ENCODE peak calls at places on chromosomes 13 and 19, in ten cellular contexts. T, E, Z, B, J, W, N, C, O and Y are unnamed samples. For H3K4me1, the result is how much of the 10 kb centered on the place peaks cover.

GRCh38 chr19:18150776-18151624 is 2.0 kb upstream of the PIK3R2 start:
- DNase-seq in T (no peak), E (no peak), Z (no peak), B (no peak), J (no peak), W (no peak), N (no peak), C (no peak), O (no peak), Y (peak)

GRCh38 chr19:2341247-2341705 is 12.8 kb downstream of the SPPL2B start:
- DNase-seq in T (no peak), E (no peak), Z (no peak), B (no peak), J (peak), W (no peak), N (no peak), C (no peak), O (no peak), Y (no peak)

GRCh38 chr13:87671031-87671823 is at the start of gene SLITRK5:
- DNase-seq in T (peak), E (peak), Z (peak), B (peak), J (peak), W (peak), N (no peak), C (peak), O (no peak), Y (peak)

GRCh38 chr13:30679483-30680330 is 55.6 kb upstream of the ALOX5AP start:
- DNase-seq in T (no peak), E (peak), Z (no peak), B (peak), J (no peak), W (no peak), N (peak), C (peak), O (no peak), Y (no peak)

GRCh38 chr13:70795484-70795883 is 687.2 kb upstream of the KLHL1 start:
- DNase-seq in T (no peak), E (no peak), Z (no peak), B (no peak), J (no peak), W (no peak), N (no peak), C (no peak), O (no peak), Y (no peak)

GRCh38 chr19:33194884-33195710 is 967 bp downstream of the LRP3 start:
- DNase-seq in T (no peak), E (peak), Z (peak), B (peak), J (no peak), W (no peak), N (no peak), C (peak), O (no peak), Y (peak)

GRCh38 chr13:35917942-35918645 is 213.1 kb downstream of the DCLK1 start:
- DNase-seq in T (no peak), E (no peak), Z (no peak), B (peak), J (no peak), W (no peak), N (no peak), C (peak), O (no peak), Y (no peak)

GRCh38 chr19:17184381-17184841 is 30.7 kb upstream of the USE1 start:
- DNase-seq in T (no peak), E (no peak), Z (no peak), B (no peak), J (no peak), W (peak), N (no peak), C (peak), O (no peak), Y (no peak)

GRCh38 chr13:111434578-111435159 is 114.2 kb downstream of the TEX29 start:
- DNase-seq in T (no peak), E (no peak), Z (no peak), B (no peak), J (no peak), W (no peak), N (no peak), C (no peak), O (no peak), Y (no peak)

GRCh38 chr13:75635621-75636338 is at the start of gene LMO7:
- DNase-seq in T (no peak), E (peak), Z (peak), B (peak), J (peak), W (peak), N (peak), C (peak), O (peak), Y (peak)

GRCh38 chr19:33677745-33678426 is 56.1 kb downstream of the CHST8 start:
- DNase-seq in T (no peak), E (no peak), Z (no peak), B (no peak), J (no peak), W (no peak), N (no peak), C (no peak), O (no peak), Y (no peak)

GRCh38 chr13:46168341-46168740 is 13.6 kb downstream of the LCP1 start:
- DNase-seq in T (peak), E (no peak), Z (no peak), B (no peak), J (no peak), W (peak), N (peak), C (no peak), O (peak), Y (peak)

GRCh38 chr13:23673354-23673753 is 103.1 kb downstream of the TNFRSF19 start:
- DNase-seq in T (peak), E (no peak), Z (peak), B (peak), J (no peak), W (no peak), N (no peak), C (peak), O (peak), Y (no peak)

GRCh38 chr19:2176336-2176994 is 12.7 kb downstream of the DOT1L start:
- DNase-seq in T (peak), E (no peak), Z (no peak), B (peak), J (no peak), W (no peak), N (no peak), C (no peak), O (no peak), Y (no peak)

GRCh38 chr13:81929988-81930387 is 1589.1 kb upstream of the SPRY2 start:
- DNase-seq in T (no peak), E (no peak), Z (no peak), B (peak), J (no peak), W (no peak), N (no peak), C (no peak), O (no peak), Y (no peak)

GRCh38 chr19:30671622-30672051 is 299.5 kb downstream of the ZNF536 start:
- DNase-seq in T (no peak), E (no peak), Z (peak), B (no peak), J (no peak), W (no peak), N (no peak), C (no peak), O (no peak), Y (peak)

GRCh38 chr19:44891016-44891882 is at the start of gene TOMM40:
- DNase-seq in T (no peak), E (peak), Z (no peak), B (peak), J (no peak), W (peak), N (peak), C (peak), O (peak), Y (peak)

GRCh38 chr19:13094771-13095392 is 7.8 kb downstream of the LYL1 start:
- DNase-seq in T (no peak), E (no peak), Z (no peak), B (no peak), J (peak), W (peak), N (no peak), C (no peak), O (no peak), Y (peak)

GRCh38 chr19:23991170-23991569 is 76.5 kb downstream of the ZNF726 start:
- DNase-seq in T (no peak), E (no peak), Z (peak), B (peak), J (no peak), W (no peak), N (no peak), C (no peak), O (no peak), Y (no peak)

GRCh38 chr13:72101768-72102400 is 234.9 kb upstream of the DACH1 start:
- DNase-seq in T (no peak), E (no peak), Z (no peak), B (no peak), J (no peak), W (no peak), N (no peak), C (no peak), O (no peak), Y (no peak)

GRCh38 chr13:55410398-55411330 is 1730.1 kb upstream of the PRR20A start:
- DNase-seq in T (no peak), E (no peak), Z (no peak), B (no peak), J (no peak), W (no peak), N (no peak), C (no peak), O (no peak), Y (no peak)

GRCh38 chr19:2986951-2987491 is 9.7 kb downstream of the TLE6 start:
- DNase-seq in T (no peak), E (no peak), Z (no peak), B (no peak), J (no peak), W (no peak), N (no peak), C (no peak), O (no peak), Y (peak)

GRCh38 chr13:111298214-111298975 is 22.0 kb upstream of the TEX29 start:
- DNase-seq in T (no peak), E (no peak), Z (no peak), B (no peak), J (no peak), W (no peak), N (no peak), C (no peak), O (no peak), Y (no peak)

GRCh38 chr13:41505209-41505835 is 48.0 kb downstream of the RGCC start:
- DNase-seq in T (no peak), E (no peak), Z (no peak), B (peak), J (no peak), W (no peak), N (no peak), C (peak), O (no peak), Y (no peak)

GRCh38 chr19:58563034-58563573 is 4.7 kb upstream of the UBE2M start:
- DNase-seq in T (peak), E (no peak), Z (no peak), B (no peak), J (no peak), W (peak), N (no peak), C (no peak), O (no peak), Y (peak)

GRCh38 chr13:77325371-77325941 is 1.4 kb downstream of the MYCBP2 start:
- DNase-seq in T (no peak), E (no peak), Z (no peak), B (peak), J (no peak), W (no peak), N (no peak), C (no peak), O (no peak), Y (no peak)

GRCh38 chr13:76014618-76015315 is 378.6 kb downstream of the LMO7 start:
- DNase-seq in T (no peak), E (no peak), Z (peak), B (peak), J (no peak), W (no peak), N (no peak), C (peak), O (no peak), Y (no peak)

GRCh38 chr13:98054301-98054700 is 88.6 kb upstream of the FARP1 start:
- DNase-seq in T (no peak), E (no peak), Z (no peak), B (no peak), J (no peak), W (no peak), N (no peak), C (no peak), O (no peak), Y (no peak)

GRCh38 chr13:98055623-98056022 is 87.3 kb upstream of the FARP1 start:
- DNase-seq in T (no peak), E (no peak), Z (no peak), B (no peak), J (no peak), W (no peak), N (no peak), C (no peak), O (no peak), Y (no peak)

GRCh38 chr13:98060282-98060681 is 82.6 kb upstream of the FARP1 start:
- DNase-seq in T (no peak), E (no peak), Z (no peak), B (peak), J (no peak), W (no peak), N (no peak), C (no peak), O (no peak), Y (no peak)

GRCh38 chr13:98056839-98057410 is 86.0 kb upstream of the FARP1 start:
- DNase-seq in T (no peak), E (no peak), Z (no peak), B (no peak), J (no peak), W (no peak), N (no peak), C (no peak), O (no peak), Y (no peak)

GRCh38 chr13:98059276-98059675 is 83.6 kb upstream of the FARP1 start:
- DNase-seq in T (no peak), E (no peak), Z (no peak), B (no peak), J (no peak), W (no peak), N (no peak), C (no peak), O (no peak), Y (no peak)
- H3K4me1 ChIP-seq in T (under half), E (under half), Z (under half), B (under half), J (under half), W (under half), N (under half), C (under half), O (under half), Y (under half)

DNA sequence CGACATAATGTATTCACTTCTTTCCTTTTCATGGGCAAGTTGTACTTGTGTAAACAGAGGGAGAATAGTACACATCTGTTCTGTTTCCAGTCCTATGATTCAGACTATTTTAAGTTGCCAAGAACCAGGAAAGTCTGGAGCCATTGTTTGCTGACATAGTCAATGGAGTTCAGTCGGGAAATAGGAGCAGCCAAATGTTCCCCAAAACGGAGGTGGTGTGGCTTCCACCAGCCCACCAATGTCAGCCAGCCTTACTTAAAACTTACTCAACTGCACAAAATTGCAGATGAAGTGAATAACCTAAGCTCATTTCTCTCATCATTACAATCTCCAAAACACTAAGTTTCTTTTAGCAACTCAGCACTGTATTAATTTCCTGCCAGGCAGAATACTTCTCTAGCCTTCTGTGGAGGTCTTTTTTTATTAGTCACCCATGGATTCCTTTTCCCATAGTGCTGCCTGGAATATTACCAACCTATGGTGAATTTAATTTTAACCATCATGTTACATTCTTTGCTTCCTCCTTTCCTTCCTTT is 22.3 kb upstream of the CSNK1A1L start:
- DNase-seq in T (no peak), E (no peak), Z (peak), B (peak), J (no peak), W (no peak), N (no peak), C (peak), O (no peak), Y (peak)
- H3K27ac ChIP-seq in T (no peak), E (no peak), Z (peak), B (peak), J (no peak), W (no peak), N (no peak), C (peak), O (no peak), Y (peak)

GRCh38 chr13:43306364-43306763 is 283.0 kb downstream of the DNAJC15 start:
- DNase-seq in T (no peak), E (no peak), Z (no peak), B (no peak), J (no peak), W (no peak), N (no peak), C (no peak), O (no peak), Y (no peak)
- H3K4me1 ChIP-seq in T (under half), E (under half), Z (under half), B (under half), J (under half), W (under half), N (under half), C (under half), O (under half), Y (under half)

DNA sequence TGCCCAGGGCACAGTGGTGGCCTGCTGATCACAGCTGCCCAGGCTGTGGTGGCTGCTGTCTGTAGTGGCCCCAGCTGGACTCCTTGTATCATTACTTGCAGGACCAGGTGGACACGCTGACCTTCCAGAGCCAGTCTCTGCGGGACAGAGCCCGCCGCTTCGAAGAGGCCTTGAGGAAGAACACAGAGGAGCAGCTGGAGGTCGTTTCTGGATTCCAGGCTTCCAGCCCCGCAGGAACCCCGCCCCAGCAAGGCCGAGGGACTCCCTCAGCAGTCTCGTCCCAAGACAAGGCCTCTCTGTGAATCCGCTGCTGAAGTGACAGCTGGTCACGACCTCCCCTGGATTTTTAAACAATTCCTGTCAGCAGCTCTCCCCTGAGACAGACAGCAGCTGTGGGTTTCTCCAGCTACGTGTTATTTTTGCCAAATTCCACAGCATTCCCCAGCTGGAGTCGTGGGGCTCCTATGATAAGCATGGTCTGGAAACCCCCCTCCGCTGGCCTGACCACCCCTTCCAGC is 98.3 kb downstream of the SLC7A1 start:
- DNase-seq in T (no peak), E (no peak), Z (peak), B (peak), J (no peak), W (no peak), N (no peak), C (peak), O (no peak), Y (peak)
- H3K27ac ChIP-seq in T (no peak), E (no peak), Z (no peak), B (no peak), J (no peak), W (peak), N (no peak), C (peak), O (peak), Y (peak)

GRCh38 chr19:38676878-38677646 is 29.6 kb downstream of the ACTN4 start:
- DNase-seq in T (no peak), E (no peak), Z (no peak), B (no peak), J (no peak), W (no peak), N (no peak), C (no peak), O (no peak), Y (peak)

GRCh38 chr19:38676023-38676877 is 28.8 kb downstream of the ACTN4 start:
- DNase-seq in T (no peak), E (no peak), Z (peak), B (peak), J (peak), W (no peak), N (no peak), C (peak), O (no peak), Y (no peak)

GRCh38 chr19:38675611-38676010 is 28.2 kb downstream of the ACTN4 start:
- DNase-seq in T (peak), E (no peak), Z (no peak), B (no peak), J (peak), W (peak), N (no peak), C (no peak), O (no peak), Y (no peak)

GRCh38 chr19:38673030-38673429 is 25.6 kb downstream of the ACTN4 start:
- DNase-seq in T (no peak), E (no peak), Z (no peak), B (no peak), J (no peak), W (no peak), N (no peak), C (no peak), O (no peak), Y (no peak)

DNA sequence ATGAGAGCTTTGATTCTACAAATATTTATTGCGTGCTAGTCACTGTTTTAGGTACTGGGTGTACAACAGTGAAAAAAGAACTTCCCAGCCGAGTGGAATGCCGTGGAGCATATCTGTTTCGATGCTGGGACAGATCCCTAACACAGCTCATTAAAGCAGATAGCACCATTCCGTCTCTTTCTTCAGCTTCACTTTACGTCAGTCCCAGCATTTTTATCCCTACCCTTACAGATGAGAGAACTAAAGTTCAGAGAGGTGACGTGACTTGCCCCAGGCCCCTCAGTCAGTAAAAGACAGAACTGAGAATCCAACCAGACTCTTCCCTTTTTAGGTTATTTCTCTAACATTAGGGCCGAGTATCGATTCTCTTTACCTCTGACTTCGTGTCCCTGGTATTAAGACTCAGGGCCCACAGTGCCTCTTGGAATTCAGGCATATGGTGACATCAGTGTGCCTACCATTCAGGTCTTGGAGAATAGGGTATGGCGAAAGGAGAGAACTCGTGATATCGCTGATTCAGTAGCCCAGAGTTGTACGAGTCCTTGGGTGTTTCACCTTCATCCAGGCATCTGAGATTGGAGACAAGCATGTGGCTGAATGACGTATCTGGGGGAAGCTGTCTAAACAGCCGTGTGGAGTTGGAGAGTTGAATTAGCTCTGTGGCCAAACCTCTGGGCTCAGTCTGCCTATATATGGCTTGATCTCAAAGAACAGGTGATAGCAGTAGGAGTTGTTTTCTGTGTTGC is 27.1 kb downstream of the ACTN4 start:
- DNase-seq in T (peak), E (no peak), Z (peak), B (peak), J (peak), W (no peak), N (no peak), C (peak), O (peak), Y (no peak)
- H3K4me1 ChIP-seq in T (half or more), E (half or more), Z (half or more), B (under half), J (half or more), W (half or more), N (half or more), C (half or more), O (under half), Y (half or more)

GRCh38 chr19:54903303-54903702 is 2.6 kb upstream of the NCR1 start:
- DNase-seq in T (no peak), E (no peak), Z (no peak), B (no peak), J (no peak), W (no peak), N (no peak), C (no peak), O (no peak), Y (no peak)

GRCh38 chr19:54906819-54907218 is 871 bp downstream of the NCR1 start:
- DNase-seq in T (no peak), E (no peak), Z (no peak), B (no peak), J (no peak), W (no peak), N (no peak), C (no peak), O (no peak), Y (no peak)

GRCh38 chr19:54905908-54906511 is at the start of gene NCR1:
- DNase-seq in T (no peak), E (no peak), Z (no peak), B (no peak), J (peak), W (peak), N (no peak), C (no peak), O (no peak), Y (no peak)

GRCh38 chr19:54905411-54905810 is 537 bp upstream of the NCR1 start:
- DNase-seq in T (no peak), E (no peak), Z (no peak), B (no peak), J (no peak), W (no peak), N (no peak), C (no peak), O (no peak), Y (no peak)
- H3K27ac ChIP-seq in T (no peak), E (no peak), Z (no peak), B (no peak), J (peak), W (no peak), N (no peak), C (no peak), O (no peak), Y (no peak)

GRCh38 chr19:409515-410242 is 732 bp upstream of the C2CD4C start:
- DNase-seq in T (no peak), E (peak), Z (no peak), B (no peak), J (no peak), W (peak), N (no peak), C (no peak), O (no peak), Y (no peak)
- H3K4me1 ChIP-seq in T (under half), E (under half), Z (under half), B (under half), J (half or more), W (under half), N (under half), C (under half), O (under half), Y (under half)

GRCh38 chr13:40207110-40207478 is 459.3 kb downstream of the FOXO1 start:
- DNase-seq in T (no peak), E (no peak), Z (no peak), B (no peak), J (no peak), W (no peak), N (no peak), C (no peak), O (no peak), Y (no peak)
- H3K27ac ChIP-seq in T (no peak), E (no peak), Z (no peak), B (no peak), J (no peak), W (peak), N (peak), C (no peak), O (no peak), Y (no peak)